ENCODE peak calls at places on chromosomes 2 and 18, in eight cellular contexts. O is breast epithelium, E is GM23338, R is HCT116, X is endothelial cell of umbilical vein, U is GM12878, L is prostate gland, Z is HL-60. Y is an unnamed sample.

GRCh38 chr2:82959677-82960076 is 1499.4 kb downstream of the SUCLG1 start:
- DNase-seq in E (no peak), Z (no peak), R (no peak), U (no peak), O (no peak), X (no peak), L (no peak), Y (no peak)

GRCh38 chr2:188695953-188696352 is 278.2 kb upstream of the COL3A1 start:
- DNase-seq in R (no peak), E (no peak), O (no peak), Z (no peak), X (no peak), L (no peak), U (no peak), Y (no peak)

GRCh38 chr2:219045937-219046550 is 4.7 kb upstream of the CFAP65 start:
- DNase-seq in R (no peak), O (no peak), Z (peak; percentile 15), U (no peak), L (no peak), E (peak; percentile 81), X (peak; percentile 39), Y (no peak)

GRCh38 chr2:10022464-10022863 is 20.9 kb upstream of the KLF11 start:
- DNase-seq in E (no peak), Z (no peak), U (no peak), R (no peak), X (no peak), L (no peak), O (no peak), Y (no peak)

GRCh38 chr2:25804338-25804737 is 73.9 kb downstream of the ASXL2 start:
- DNase-seq in R (no peak), E (no peak), L (no peak), O (no peak), U (no peak), Z (no peak), X (no peak), Y (no peak)

GRCh38 chr2:63048367-63049171 is 2.1 kb upstream of the OTX1 start:
- DNase-seq in E (peak; percentile 79), O (no peak), X (peak; percentile 25), R (no peak), U (no peak), Z (no peak), L (no peak), Y (no peak)

GRCh38 chr2:5123597-5124196 is 568.5 kb upstream of the SOX11 start:
- DNase-seq in L (no peak), R (no peak), X (no peak), Z (no peak), E (no peak), O (no peak), U (no peak), Y (no peak)

GRCh38 chr2:110931648-110932047 is 189.1 kb upstream of the BCL2L11 start:
- DNase-seq in Z (no peak), E (no peak), L (no peak), O (no peak), U (no peak), X (no peak), R (no peak), Y (no peak)

GRCh38 chr2:233603520-233603919 is 13.9 kb upstream of the UGT1A8 start:
- DNase-seq in R (no peak), O (no peak), L (no peak), E (no peak), X (no peak), Z (no peak), U (no peak), Y (no peak)

GRCh38 chr18:46098616-46098933 is 479 bp upstream of the ATP5F1A start:
- DNase-seq in L (no peak), Z (peak; percentile 14), X (no peak), E (no peak), U (no peak), O (no peak), R (no peak), Y (no peak)

GRCh38 chr2:120797421-120798289 is 62.0 kb downstream of the GLI2 start:
- DNase-seq in O (no peak), R (no peak), Z (no peak), U (no peak), E (peak; percentile 55), X (no peak), L (no peak), Y (no peak)

GRCh38 chr2:100211517-100211916 is 69.1 kb upstream of the AFF3 start:
- DNase-seq in X (no peak), R (no peak), E (no peak), L (no peak), Z (peak; percentile 64), U (no peak), O (no peak), Y (no peak)
- H3K27me3 ChIP-seq in X (peaks cover 4% of the 10 kb centered on the region), R (peaks cover 4% of the 10 kb centered on the region), E (no peaks in the 10 kb centered on the region), L (no peaks in the 10 kb centered on the region), Z (no peaks in the 10 kb centered on the region), U (peaks cover 1% of the 10 kb centered on the region), O (no peaks in the 10 kb centered on the region), Y (no peaks in the 10 kb centered on the region)

GRCh38 chr18:7177131-7177744 is 53.7 kb upstream of the LRRC30 start:
- DNase-seq in O (peak; percentile 62), L (peak; percentile 47), R (no peak), U (no peak), Z (peak; percentile 37), X (peak; percentile 49), E (peak; percentile 72), Y (no peak)
- TF ChIP-seq CTCF in O (peak; percentile 71), L (peak; percentile 41), R (peak; percentile 11), U (peak; percentile 18), Z (peak; percentile 35), X (peak; percentile 46), E (peak; percentile 86), Y (peak; percentile 48)

GRCh38 chr2:150165479-150165878 is 322.0 kb downstream of the RND3 start:
- DNase-seq in E (no peak), X (no peak), L (no peak), O (no peak), U (no peak), R (no peak), Z (no peak), Y (no peak)
- TF ChIP-seq POLR2AphosphoS5 in E (no peak), X (no peak), L (no peak), O (no peak), U (no peak), R (no peak), Z (no peak), Y (no peak)

GRCh38 chr18:6600667-6601066 is 128.8 kb upstream of the ARHGAP28 start:
- DNase-seq in X (no peak), U (no peak), O (no peak), R (no peak), L (no peak), Z (no peak), E (no peak), Y (no peak)
- H3K27me3 ChIP-seq in X (peaks cover 1% of the 10 kb centered on the region), U (no peaks in the 10 kb centered on the region), O (no peaks in the 10 kb centered on the region), R (no peaks in the 10 kb centered on the region), L (no peaks in the 10 kb centered on the region), Z (no peaks in the 10 kb centered on the region), E (no peaks in the 10 kb centered on the region), Y (no peaks in the 10 kb centered on the region)

Y was measured in transverse colon.